ENCODE peak calls at places on chromosomes 7 and 10, in four cellular contexts. One of them, this sample, is unnamed.

GRCh38 chr10:121774404-121774803 is 153.4 kb downstream of the ATE1 start:
- DNase-seq in GM10248: no peak
- DNase-seq in Caki2: no peak
- DNase-seq in left kidney: no peak
- DNase-seq in this sample: no peak

GRCh38 chr7:904847-905246 is 28.5 kb downstream of the GET4 start:
- DNase-seq in GM10248: no peak
- DNase-seq in Caki2: no peak
- DNase-seq in left kidney: no peak
- DNase-seq in this sample: no peak

GRCh38 chr10:129500617-129501339 is 33.7 kb downstream of the MGMT start:
- DNase-seq in GM10248: no peak
- DNase-seq in Caki2: no peak
- DNase-seq in left kidney: no peak
- DNase-seq in this sample: no peak

GRCh38 chr7:115911466-115911865 is 119.1 kb downstream of the TFEC start:
- DNase-seq in GM10248: no peak
- DNase-seq in Caki2: no peak
- DNase-seq in left kidney: no peak
- DNase-seq in this sample: no peak

GRCh38 chr10:62277946-62278345 is 9.3 kb upstream of the RTKN2 start:
- DNase-seq in GM10248: no peak
- DNase-seq in Caki2: no peak
- DNase-seq in left kidney: no peak
- DNase-seq in this sample: no peak

GRCh38 chr7:134571746-134572461 is 23.0 kb downstream of the AKR1B15 start:
- DNase-seq in GM10248: no peak
- DNase-seq in Caki2: no peak
- DNase-seq in left kidney: no peak
- DNase-seq in this sample: no peak

GRCh38 chr10:78286186-78286585 is 252.5 kb downstream of the RPS24 start:
- DNase-seq in GM10248: no peak
- DNase-seq in Caki2: no peak
- DNase-seq in left kidney: no peak
- DNase-seq in this sample: peak

GRCh38 chr10:103882285-103883007 is 27.1 kb upstream of the SH3PXD2A start:
- DNase-seq in GM10248: no peak
- DNase-seq in Caki2: no peak
- DNase-seq in left kidney: no peak
- DNase-seq in this sample: no peak

GRCh38 chr10:131899695-131900349 is 986 bp upstream of the PPP2R2D start:
- DNase-seq in GM10248: no peak
- DNase-seq in Caki2: no peak
- DNase-seq in left kidney: peak
- DNase-seq in this sample: peak

GRCh38 chr7:167087-167855 is 25.1 kb upstream of the FAM20C start:
- DNase-seq in GM10248: no peak
- DNase-seq in Caki2: no peak
- DNase-seq in left kidney: no peak
- DNase-seq in this sample: no peak

GRCh38 chr7:128137096-128137655 is 103.9 kb upstream of the LEP start:
- DNase-seq in GM10248: no peak
- DNase-seq in Caki2: no peak
- DNase-seq in left kidney: peak
- DNase-seq in this sample: no peak

GRCh38 chr7:33916357-33917081 is 11.2 kb downstream of the BMPER start:
- DNase-seq in GM10248: no peak
- DNase-seq in Caki2: no peak
- DNase-seq in left kidney: no peak
- DNase-seq in this sample: no peak

GRCh38 chr7:71976670-71977069 is 435.5 kb downstream of the CALN1 start:
- DNase-seq in GM10248: no peak
- DNase-seq in Caki2: no peak
- DNase-seq in left kidney: no peak
- DNase-seq in this sample: no peak

GRCh38 chr7:26440253-26440992 is 148.8 kb downstream of the SNX10 start:
- DNase-seq in GM10248: no peak
- DNase-seq in Caki2: no peak
- DNase-seq in left kidney: peak
- DNase-seq in this sample: no peak

GRCh38 chr7:135799881-135800280 is 51.3 kb upstream of the FAM180A start:
- DNase-seq in GM10248: no peak
- DNase-seq in Caki2: no peak
- DNase-seq in left kidney: no peak
- DNase-seq in this sample: peak

GRCh38 chr10:7826971-7827370 is 8.7 kb downstream of the TAF3 start:
- DNase-seq in GM10248: no peak
- DNase-seq in Caki2: peak
- DNase-seq in left kidney: no peak
- DNase-seq in this sample: peak

GRCh38 chr7:43530553-43531410 is 52.1 kb upstream of the STK17A start:
- DNase-seq in GM10248: no peak
- DNase-seq in Caki2: no peak
- DNase-seq in left kidney: no peak
- DNase-seq in this sample: no peak

This sample was measured in mesendoderm.